ENCODE peak calls at places on chromosomes 6 and 20, in eight cellular contexts. J is left lung, G is lower lobe of right lung, A is heart right ventricle, Q is left ventricle myocardium inferior, V is heart left ventricle, P is Panc1, R is ovary. X is an unnamed sample.
A peak's percentile ranks its signal among the peaks of the same experiment; 100 is the strongest.

GRCh38 chr20:17925300-17925939 is 43.2 kb downstream of the SNX5 start:
- DNase-seq in V (no peak), R (no peak), G (no peak), J (no peak), A (no peak), Q (no peak), P (no peak), X (no peak)

GRCh38 chr20:57941572-57942381 is 232.0 kb upstream of the PMEPA1 start:
- DNase-seq in J (no peak), V (no peak), R (no peak), P (no peak), A (no peak), Q (no peak), G (no peak), X (no peak)

GRCh38 chr6:90701146-90701781 is 114.4 kb upstream of the MAP3K7 start:
- DNase-seq in P (no peak), Q (no peak), G (no peak), J (no peak), R (no peak), A (no peak), V (no peak), X (peak; percentile 77)

GRCh38 chr20:32168184-32168910 is 39.2 kb downstream of the PLAGL2 start:
- DNase-seq in V (no peak), Q (no peak), R (no peak), G (no peak), A (no peak), P (no peak), J (no peak), X (no peak)

GRCh38 chr6:156617376-156617775 is 159.8 kb upstream of the ARID1B start:
- DNase-seq in R (no peak), Q (no peak), V (no peak), A (no peak), G (no peak), P (no peak), J (peak; percentile 55), X (no peak)

GRCh38 chr20:20363449-20364015 is 4.4 kb upstream of the INSM1 start:
- DNase-seq in G (no peak), Q (no peak), J (no peak), V (no peak), R (no peak), A (no peak), P (no peak), X (no peak)

GRCh38 chr20:39875493-39876110 is 813.4 kb downstream of the MAFB start:
- DNase-seq in J (no peak), G (no peak), R (no peak), V (no peak), Q (no peak), A (no peak), P (no peak), X (no peak)

GRCh38 chr20:14235355-14235754 is 102.1 kb downstream of the FLRT3 start:
- DNase-seq in G (no peak), P (no peak), V (no peak), R (no peak), J (no peak), A (no peak), Q (no peak), X (no peak)

GRCh38 chr6:148074291-148074690 is 268.3 kb upstream of the SASH1 start:
- DNase-seq in R (no peak), Q (no peak), J (no peak), V (no peak), G (no peak), P (no peak), A (no peak), X (no peak)

GRCh38 chr20:39974966-39975501 is 714.0 kb downstream of the MAFB start:
- DNase-seq in V (no peak), J (no peak), Q (no peak), R (no peak), A (no peak), G (no peak), P (no peak), X (no peak)

GRCh38 chr20:36093025-36093803 is 61.3 kb upstream of the EPB41L1 start:
- DNase-seq in P (no peak), Q (peak; percentile 58), G (peak; percentile 90), V (peak; percentile 32), A (peak; percentile 51), R (peak; percentile 61), J (peak; percentile 73), X (no peak)

GRCh38 chr6:137240168-137240567 is 21.0 kb upstream of the IFNGR1 start:
- DNase-seq in G (peak; percentile 80), J (peak; percentile 83), V (no peak), R (no peak), P (no peak), A (no peak), Q (peak; percentile 40), X (no peak)

GRCh38 chr6:148885920-148886845 is 139.4 kb downstream of the UST start:
- DNase-seq in J (no peak), P (no peak), Q (no peak), A (no peak), V (no peak), G (no peak), R (no peak), X (no peak)

GRCh38 chr20:1567392-1568165 is 10.1 kb upstream of the SIRPD start:
- DNase-seq in P (no peak), Q (no peak), R (no peak), A (no peak), V (no peak), G (no peak), J (no peak), X (no peak)

GRCh38 chr6:29516108-29516507 is 28.4 kb upstream of the MAS1L start:
- DNase-seq in R (no peak), A (no peak), J (no peak), Q (no peak), P (no peak), V (no peak), G (no peak), X (peak; percentile 15)

GRCh38 chr20:25050082-25050481 is 7.9 kb downstream of the ACSS1 start:
- DNase-seq in J (no peak), A (no peak), P (no peak), G (no peak), V (peak; percentile 13), R (no peak), Q (no peak), X (no peak)

GRCh38 chr6:93139408-93140081 is 279.8 kb downstream of the EPHA7 start:
- DNase-seq in Q (no peak), V (no peak), J (no peak), R (no peak), P (no peak), A (no peak), G (no peak), X (no peak)

DNA sequence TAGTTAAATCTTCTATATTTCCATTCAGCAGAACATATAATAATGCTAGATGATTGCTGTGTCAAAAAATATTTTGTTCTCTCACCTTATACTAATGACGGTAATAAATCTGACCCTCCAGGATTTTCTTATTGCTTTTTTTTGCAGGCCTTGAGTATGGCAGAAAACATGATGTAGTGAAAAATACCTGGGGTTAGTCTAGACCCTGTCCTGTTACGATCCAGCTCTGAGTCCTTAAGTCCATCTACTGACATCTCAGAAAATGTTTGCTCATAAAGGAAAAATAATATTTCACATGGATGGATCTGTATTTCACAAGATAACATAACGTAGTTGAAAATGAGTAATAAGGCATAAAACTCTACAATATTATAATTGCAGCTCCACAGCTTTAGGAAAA is 277.0 kb downstream of the EPHA7 start:
- DNase-seq in G (no peak), V (no peak), R (no peak), P (no peak), Q (no peak), A (no peak), J (no peak), X (no peak)
- H3K4me3 ChIP-seq in G (no peak overlapping the region), V (no peak overlapping the region), R (no peak overlapping the region), P (peak overlapping the region; percentile 60), Q (no peak overlapping the region), A (no peak overlapping the region), J (no peak overlapping the region), X (no peak overlapping the region)

GRCh38 chr6:5142131-5142530 is 57.0 kb downstream of the PPP1R3G start:
- DNase-seq in R (no peak), J (no peak), V (no peak), Q (no peak), A (no peak), P (no peak), G (no peak), X (no peak)

GRCh38 chr6:5141046-5141445 is 55.9 kb downstream of the PPP1R3G start:
- DNase-seq in R (no peak), A (no peak), J (no peak), Q (no peak), V (no peak), P (no peak), G (no peak), X (no peak)

GRCh38 chr6:5138995-5139827 is 54.1 kb downstream of the PPP1R3G start:
- DNase-seq in V (no peak), J (no peak), P (no peak), A (no peak), R (no peak), G (no peak), Q (no peak), X (no peak)

GRCh38 chr6:5142915-5143314 is 57.8 kb downstream of the PPP1R3G start:
- DNase-seq in A (no peak), J (no peak), V (no peak), G (no peak), R (no peak), P (no peak), Q (no peak), X (no peak)

GRCh38 chr6:5139828-5140771 is 55.0 kb downstream of the PPP1R3G start:
- DNase-seq in G (no peak), J (no peak), Q (no peak), R (no peak), V (no peak), P (no peak), A (no peak), X (no peak)
- H3K4me3 ChIP-seq in G (peak overlapping the region; percentile 34), J (no peak overlapping the region), Q (no peak overlapping the region), R (no peak overlapping the region), V (no peak overlapping the region), P (no peak overlapping the region), A (no peak overlapping the region), X (no peak overlapping the region)

DNA sequence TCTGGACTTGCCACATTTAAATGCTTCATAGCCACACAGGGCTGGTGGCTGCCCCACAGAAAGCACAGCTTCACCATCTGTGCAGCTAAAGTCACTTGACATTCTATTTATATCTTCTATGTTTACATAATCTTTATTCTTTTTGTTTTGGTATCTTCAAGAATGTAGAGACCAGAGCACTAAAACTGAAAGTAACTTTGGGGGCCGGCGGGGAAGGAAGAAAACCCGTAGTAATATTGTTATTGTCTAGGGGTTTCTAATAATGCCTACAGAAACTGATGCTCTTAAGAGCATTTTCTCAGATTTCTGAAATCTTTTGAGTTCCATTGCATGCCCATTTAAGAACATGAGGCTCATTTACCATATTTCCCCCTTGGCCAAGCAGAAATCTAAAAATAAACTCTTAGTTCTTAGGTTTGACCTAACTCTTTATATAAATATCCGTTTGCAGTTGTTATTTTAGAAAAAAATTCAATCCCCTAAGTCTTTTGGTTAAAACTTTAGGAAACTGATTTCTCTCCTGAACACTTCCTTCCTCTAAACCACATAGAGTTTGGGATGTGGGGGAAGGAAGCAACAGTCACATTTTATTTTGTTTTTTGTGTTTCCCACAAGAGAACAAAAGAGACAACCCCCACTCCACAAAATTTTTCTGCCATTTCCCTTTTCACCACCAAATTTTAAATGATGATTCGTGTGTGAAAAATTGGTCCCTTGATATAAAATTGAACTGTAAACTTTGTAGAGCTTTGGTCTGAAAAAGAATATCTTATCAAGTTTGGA is 207.6 kb downstream of the OGFRL1 start:
- DNase-seq in Q (no peak), V (no peak), R (no peak), J (no peak), G (no peak), P (no peak), A (no peak), X (no peak)
- H3K4me3 ChIP-seq in Q (peak overlapping the region; percentile 53), V (peak overlapping the region; percentile 29), R (peak overlapping the region; percentile 21), J (peak overlapping the region; percentile 8), G (peak overlapping the region; percentile 34), P (peak overlapping the region; percentile 9), A (peak overlapping the region; percentile 32), X (no peak overlapping the region)

GRCh38 chr6:125154184-125155135 is 887 bp downstream of the TPD52L1 start:
- DNase-seq in V (peak; percentile 28), R (peak; percentile 55), A (peak; percentile 43), G (peak; percentile 57), P (no peak), J (peak; percentile 38), Q (no peak), X (peak; percentile 22)
- H3K4me3 ChIP-seq in V (peak overlapping the region; percentile 77), R (peak overlapping the region; percentile 52), A (peak overlapping the region; percentile 69), G (peak overlapping the region; percentile 75), P (peak overlapping the region; percentile 70), J (peak overlapping the region; percentile 53), Q (peak overlapping the region; percentile 82), X (no peak overlapping the region)